ENCODE peak calls at places on chromosomes 11 and 22, in four cellular contexts. E is GM23248, K is MM.1S, O is HCT116. P is an unnamed sample.

GRCh38 chr22:44172370-44173108 is 8.2 kb upstream of the PARVG start:
- DNase-seq in E (peak), O (no peak), K (no peak), P (no peak)

GRCh38 chr11:106697058-106697457 is 321.2 kb downstream of the GUCY1A2 start:
- DNase-seq in E (peak), O (no peak), K (no peak), P (peak)

GRCh38 chr22:49677495-49677889 is 150.2 kb downstream of the BRD1 start:
- DNase-seq in O (no peak), E (no peak), K (no peak), P (no peak)

GRCh38 chr22:26656896-26657851 is at the start of gene MIAT:
- DNase-seq in O (no peak), E (peak), K (peak), P (no peak)

GRCh38 chr11:62726156-62727006 is 876 bp downstream of the HNRNPUL2 start:
- DNase-seq in K (no peak), O (no peak), E (no peak), P (no peak)

GRCh38 chr22:44037519-44038370 is 13.6 kb downstream of the PARVB start:
- DNase-seq in O (peak), K (no peak), E (peak), P (peak)

GRCh38 chr22:27867114-27867957 is 51.7 kb downstream of the PITPNB start:
- DNase-seq in O (no peak), K (no peak), E (peak), P (no peak)

GRCh38 chr22:46240506-46240905 is 9.6 kb downstream of the CDPF1 start:
- DNase-seq in K (no peak), E (no peak), O (no peak), P (no peak)

GRCh38 chr11:63858628-63859550 is 20.0 kb downstream of the MARK2 start:
- DNase-seq in E (peak), O (no peak), K (no peak), P (no peak)

GRCh38 chr11:13831707-13832106 is 130.8 kb upstream of the SPON1 start:
- DNase-seq in K (no peak), E (no peak), O (no peak), P (peak)

GRCh38 chr11:46330887-46331652 is 16.2 kb upstream of the DGKZ start:
- DNase-seq in O (no peak), K (no peak), E (no peak), P (no peak)
- TF ChIP-seq EZH2phosphoT487 in O (no peak), K (no peak), E (no peak), P (no peak)

GRCh38 chr11:67506426-67507032 is 1.4 kb upstream of the PITPNM1 start:
- DNase-seq in E (no peak), K (no peak), O (no peak), P (no peak)
- H3K9ac ChIP-seq in E (peak), K (peak), O (peak), P (peak)

DNA sequence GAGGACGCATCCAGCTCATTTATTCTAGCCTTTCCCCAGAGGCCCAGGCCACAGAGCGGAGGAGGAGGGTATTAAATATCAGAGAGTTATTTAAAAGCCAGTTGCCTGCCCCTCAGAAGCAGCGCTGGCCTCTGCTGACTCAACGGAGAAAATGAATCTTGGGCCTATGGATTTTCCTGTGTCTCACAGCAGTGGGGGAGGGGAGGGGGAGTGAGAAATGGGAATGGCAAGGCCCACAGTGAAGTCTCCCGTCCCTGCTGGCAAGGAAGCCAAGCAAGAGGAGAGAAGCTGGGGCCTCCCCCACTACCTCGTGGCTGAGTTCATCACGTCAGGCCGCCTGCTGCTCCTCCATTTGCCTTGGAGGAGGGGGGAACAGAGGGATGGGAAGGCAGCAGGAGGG is 4.5 kb upstream of the TPBGL start:
- DNase-seq in O (no peak), K (no peak), E (no peak), P (no peak)
- TF ChIP-seq EZH2phosphoT487 in O (no peak), K (no peak), E (no peak), P (no peak)

DNA sequence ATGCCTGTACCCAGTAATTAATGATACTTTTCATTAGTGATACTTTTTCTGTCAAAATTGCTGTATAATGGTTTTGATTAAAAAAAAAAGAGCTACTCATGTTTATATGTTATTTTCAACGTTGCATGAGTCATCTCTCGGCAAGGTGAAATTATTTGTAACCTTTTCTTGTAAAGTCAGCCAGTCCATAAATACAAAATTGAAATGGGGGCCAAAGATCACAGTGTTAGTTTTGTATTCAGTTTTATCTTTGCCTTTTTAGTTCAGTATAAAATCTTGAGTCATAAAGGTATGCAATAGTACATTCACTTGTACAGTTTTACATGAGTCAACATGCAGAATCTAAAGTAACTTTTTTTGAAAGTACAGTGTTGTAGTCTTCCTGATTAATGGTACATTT is 4.3 kb downstream of the ARHGEF12 start:
- DNase-seq in O (no peak), K (no peak), E (peak), P (peak)
- H3K9ac ChIP-seq in O (no peak), K (no peak), E (peak), P (no peak)

GRCh38 chr11:32204751-32205150 is 113.9 kb downstream of the RCN1 start:
- DNase-seq in K (no peak), E (no peak), O (no peak), P (no peak)

GRCh38 chr11:32213223-32213622 is 122.3 kb downstream of the RCN1 start:
- DNase-seq in O (no peak), E (peak), K (no peak), P (peak)

GRCh38 chr11:32215157-32215556 is 124.3 kb downstream of the RCN1 start:
- DNase-seq in O (no peak), E (no peak), K (no peak), P (no peak)

DNA sequence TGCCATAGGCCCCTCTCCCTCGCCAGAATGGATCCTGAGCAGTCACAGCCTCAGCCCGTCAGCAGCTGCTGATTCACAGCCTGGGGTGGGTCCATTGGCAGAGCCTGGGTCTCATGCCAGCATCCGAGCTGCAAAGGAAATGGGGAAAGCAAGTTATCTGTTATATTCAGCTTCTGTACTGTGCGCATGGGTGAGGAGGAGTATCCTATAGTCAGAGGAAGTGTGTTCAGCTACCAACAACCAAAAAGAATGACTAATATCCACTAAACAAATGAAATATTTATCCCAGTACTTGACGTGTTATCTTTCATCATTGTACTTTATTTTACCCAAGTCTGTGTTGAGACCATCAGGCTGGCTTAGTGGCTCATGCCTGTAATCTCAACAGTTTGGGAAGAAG is 119.7 kb downstream of the RCN1 start:
- DNase-seq in K (no peak), O (no peak), E (peak), P (peak)
- TF ChIP-seq EZH2phosphoT487 in K (no peak), O (no peak), E (no peak), P (no peak)

GRCh38 chr11:19933132-19933735 is 220.6 kb downstream of the NAV2 start:
- DNase-seq in K (no peak), E (no peak), O (no peak), P (no peak)

GRCh38 chr11:19934828-19935259 is 222.2 kb downstream of the NAV2 start:
- DNase-seq in K (no peak), O (no peak), E (peak), P (no peak)

GRCh38 chr11:19935507-19935906 is 222.9 kb downstream of the NAV2 start:
- DNase-seq in E (peak), O (no peak), K (no peak), P (peak)

GRCh38 chr11:19931768-19932369 is 219.2 kb downstream of the NAV2 start:
- DNase-seq in E (no peak), K (no peak), O (no peak), P (no peak)

DNA sequence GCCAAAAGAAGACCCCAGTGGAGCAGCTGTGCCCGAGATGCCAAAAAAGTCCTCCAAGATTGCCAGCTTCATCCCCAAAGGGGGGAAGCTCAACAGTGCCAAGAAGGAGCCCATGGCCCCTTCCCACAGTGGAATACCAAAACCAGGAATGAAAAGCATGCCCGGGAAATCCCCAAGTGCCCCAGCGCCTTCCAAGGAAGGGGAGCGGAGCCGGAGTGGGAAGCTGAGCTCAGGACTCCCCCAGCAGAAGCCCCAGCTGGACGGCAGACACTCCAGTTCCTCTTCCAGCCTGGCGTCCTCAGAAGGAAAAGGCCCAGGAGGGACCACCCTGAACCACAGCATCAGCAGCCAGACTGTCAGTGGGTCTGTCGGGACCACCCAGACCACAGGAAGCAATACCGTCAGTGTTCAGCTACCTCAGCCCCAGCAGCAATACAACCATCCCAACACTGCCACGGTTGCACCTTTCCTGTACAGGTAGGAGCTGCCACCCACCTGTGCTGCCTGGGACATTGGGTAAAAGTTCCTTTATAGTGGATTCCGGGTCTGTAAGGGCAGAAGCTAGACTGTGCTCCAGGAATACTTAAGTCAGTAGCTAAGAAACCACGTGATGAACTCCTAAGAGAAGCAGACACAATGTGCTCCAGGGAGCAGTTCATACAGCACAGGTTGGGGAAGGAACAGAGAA is 221.3 kb downstream of the NAV2 start:
- DNase-seq in O (no peak), K (no peak), E (no peak), P (no peak)
- H3K9ac ChIP-seq in O (no peak), K (no peak), E (peak), P (no peak)

DNA sequence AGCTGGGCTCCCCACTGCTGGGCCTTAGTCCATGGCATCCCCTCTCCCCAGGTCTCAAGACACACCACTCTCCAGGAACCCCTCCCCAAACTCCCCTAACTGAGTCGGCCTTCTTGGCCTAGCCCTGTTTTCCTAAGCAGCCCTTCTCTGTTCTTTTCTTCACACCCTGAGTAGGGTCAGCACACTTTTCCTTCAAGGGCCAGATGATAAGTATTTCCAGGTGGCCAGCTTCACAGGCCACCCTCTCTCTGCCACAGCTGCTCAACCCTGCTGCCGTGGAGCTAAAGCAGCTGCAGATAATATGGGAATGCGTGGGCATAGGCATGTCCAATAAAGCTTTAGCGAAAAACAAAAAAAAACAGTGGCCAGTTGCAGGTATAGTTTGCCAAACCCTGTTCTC is 24.1 kb downstream of the DGCR2 start:
- DNase-seq in K (no peak), O (no peak), E (no peak), P (no peak)
- TF ChIP-seq EZH2phosphoT487 in K (no peak), O (no peak), E (no peak), P (no peak)